ENCODE peak calls at places on chromosomes 16 and 17, in four cellular contexts. W, P, H and D are unnamed samples.
A peak's percentile ranks its signal among the peaks of the same experiment; 100 is the strongest.

GRCh38 chr16:85390511-85391174 is 222.5 kb upstream of the GSE1 start:
- DNase-seq in P (peak; percentile 62), W (peak; percentile 78), H (peak; percentile 93), D (no peak)

GRCh38 chr16:84648595-84649510 is 542 bp downstream of the KLHL36 start:
- DNase-seq in P (peak; percentile 68), H (no peak), W (peak; percentile 45), D (peak; percentile 41)

GRCh38 chr17:32805029-32805976 is 71.6 kb downstream of the MYO1D start:
- DNase-seq in W (no peak), P (no peak), H (no peak), D (no peak)

GRCh38 chr16:674968-675883 is at the start of gene RHBDL1:
- DNase-seq in H (peak; percentile 51), W (no peak), P (no peak), D (no peak)

GRCh38 chr17:82053556-82054263 is 2.0 kb downstream of the GPS1 start:
- DNase-seq in H (no peak), W (no peak), P (no peak), D (no peak)

GRCh38 chr16:30142672-30143346 is 19.8 kb upstream of the MAPK3 start:
- DNase-seq in W (no peak), H (no peak), P (no peak), D (no peak)

GRCh38 chr17:60640503-60640902 is 37.1 kb upstream of the BCAS3 start:
- DNase-seq in W (no peak), P (no peak), H (peak; percentile 11), D (no peak)

GRCh38 chr17:14299261-14300093 is 1.4 kb upstream of the HS3ST3B1 start:
- DNase-seq in P (peak; percentile 40), W (peak; percentile 36), H (peak; percentile 63), D (no peak)

GRCh38 chr16:46573834-46574159 is 47.4 kb downstream of the SHCBP1 start:
- DNase-seq in W (no peak), P (no peak), H (no peak), D (no peak)

GRCh38 chr17:7081341-7082062 is 1.5 kb upstream of the CLEC10A start:
- DNase-seq in P (no peak), W (no peak), H (no peak), D (no peak)

GRCh38 chr17:17363638-17364337 is 60.6 kb downstream of the NT5M start:
- DNase-seq in P (no peak), W (peak; percentile 58), H (no peak), D (no peak)

GRCh38 chr17:48478224-48479013 is 48.4 kb upstream of the SKAP1 start:
- DNase-seq in W (no peak), P (no peak), H (no peak), D (no peak)

GRCh38 chr16:68520649-68521086 is 18.4 kb upstream of the ZFP90 start:
- DNase-seq in H (peak; percentile 69), P (peak; percentile 92), W (peak; percentile 90), D (peak; percentile 77)

GRCh38 chr17:47615766-47616424 is 33.8 kb upstream of the KPNB1 start:
- DNase-seq in P (no peak), W (no peak), H (peak; percentile 28), D (no peak)

GRCh38 chr16:69328854-69329316 is 1.5 kb downstream of the PDF start:
- DNase-seq in H (peak; percentile 38), P (no peak), W (no peak), D (no peak)

GRCh38 chr16:56964243-56965148 is 2.7 kb downstream of the CETP start:
- DNase-seq in P (peak; percentile 92), W (peak; percentile 85), H (peak; percentile 77), D (peak; percentile 94)

GRCh38 chr17:2202302-2202995 is 101.1 kb downstream of the SMG6 start:
- DNase-seq in W (no peak), P (peak; percentile 50), H (no peak), D (no peak)

GRCh38 chr16:69890114-69890890 is 60.8 kb upstream of the CLEC18A start:
- DNase-seq in P (peak; percentile 65), H (peak; percentile 58), W (no peak), D (no peak)

GRCh38 chr17:16287563-16288027 is 65.7 kb downstream of the CENPV start:
- DNase-seq in W (no peak), P (peak; percentile 37), H (peak; percentile 91), D (no peak)

GRCh38 chr17:20825539-20825938 is 217.3 kb downstream of the USP22 start:
- DNase-seq in H (no peak), P (no peak), W (no peak), D (no peak)

GRCh38 chr16:29824589-29825144 is 4.4 kb downstream of the MVP start:
- DNase-seq in W (no peak), H (peak; percentile 85), P (no peak), D (no peak)

GRCh38 chr17:28412131-28412530 is 6.1 kb upstream of the SLC46A1 start:
- DNase-seq in H (no peak), P (no peak), W (no peak), D (no peak)

GRCh38 chr16:83310816-83311215 is 497.0 kb upstream of the HSBP1 start:
- DNase-seq in P (no peak), H (no peak), W (no peak), D (no peak)

GRCh38 chr17:58577696-58578095 is 63.3 kb upstream of the MTMR4 start:
- DNase-seq in W (peak; percentile 30), P (peak; percentile 34), H (peak; percentile 26), D (peak; percentile 27)

GRCh38 chr16:75532142-75532765 is 3.7 kb downstream of the CHST5 start:
- DNase-seq in H (no peak), W (no peak), P (no peak), D (no peak)

GRCh38 chr17:70865993-70866804 is 696.9 kb downstream of the KCNJ2 start:
- DNase-seq in H (no peak), P (no peak), W (no peak), D (no peak)

GRCh38 chr17:69773081-69773480 is 301.9 kb upstream of the KCNJ16 start:
- DNase-seq in H (peak; percentile 85), W (no peak), P (no peak), D (no peak)

GRCh38 chr16:58551496-58551895 is 36.2 kb downstream of the SETD6 start:
- DNase-seq in H (no peak), P (no peak), W (no peak), D (no peak)

GRCh38 chr16:58543685-58544084 is 28.4 kb downstream of the SETD6 start:
- DNase-seq in P (no peak), W (no peak), H (no peak), D (no peak)

GRCh38 chr16:58548378-58548777 is 33.1 kb downstream of the SETD6 start:
- DNase-seq in P (no peak), W (no peak), H (no peak), D (no peak)
- H3K27ac ChIP-seq in P (no peak overlapping the region), W (no peak overlapping the region), H (no peak overlapping the region), D (no peak overlapping the region)

DNA sequence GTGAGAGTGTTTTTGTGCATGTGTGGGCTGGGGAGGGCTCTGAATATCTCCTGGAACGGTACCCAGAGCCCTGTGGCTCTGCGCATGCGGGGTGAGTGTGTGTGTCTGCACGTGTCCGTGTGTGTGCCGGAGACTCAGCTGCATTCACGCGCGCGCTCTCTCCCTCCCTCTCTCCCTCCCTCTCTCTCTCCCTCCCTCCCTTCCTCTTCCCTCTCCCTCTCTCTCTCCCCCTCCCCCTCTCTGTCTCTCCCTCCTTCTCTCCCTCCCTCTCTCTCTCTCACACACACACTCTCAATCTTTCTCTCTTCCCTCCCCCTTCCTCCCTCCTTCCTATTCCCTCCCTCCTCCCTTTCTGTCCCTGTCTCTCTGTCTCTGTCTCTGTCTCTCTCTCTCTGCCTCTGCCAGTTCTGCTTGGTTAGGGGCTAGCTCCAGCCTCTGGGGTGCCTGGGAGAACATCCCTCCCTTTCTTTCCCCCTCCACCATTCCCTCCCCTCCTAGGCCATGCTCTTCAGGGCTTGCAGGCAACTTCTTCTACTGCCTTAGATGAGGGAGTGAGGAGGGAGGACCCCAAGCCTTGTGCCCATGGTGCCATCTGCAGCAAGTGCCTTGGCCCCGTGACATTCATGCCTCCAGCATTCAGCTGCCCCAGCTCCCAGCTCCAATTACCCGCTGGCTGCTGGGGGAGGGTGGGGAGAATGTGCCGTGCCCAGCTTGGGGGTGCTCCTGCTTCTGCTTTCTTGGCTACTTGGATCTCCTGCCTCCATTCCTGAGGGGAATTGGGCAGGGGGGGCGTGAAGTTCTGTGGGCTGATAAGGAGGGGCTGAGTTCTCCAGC is 6.4 kb downstream of the THRA start:
- DNase-seq in H (peak; percentile 81), W (peak; percentile 74), P (peak; percentile 93), D (peak; percentile 86)
- H3K4me3 ChIP-seq in H (peak overlapping the region; percentile 15), W (no peak overlapping the region), P (peak overlapping the region; percentile 25), D (peak overlapping the region; percentile 40)

DNA sequence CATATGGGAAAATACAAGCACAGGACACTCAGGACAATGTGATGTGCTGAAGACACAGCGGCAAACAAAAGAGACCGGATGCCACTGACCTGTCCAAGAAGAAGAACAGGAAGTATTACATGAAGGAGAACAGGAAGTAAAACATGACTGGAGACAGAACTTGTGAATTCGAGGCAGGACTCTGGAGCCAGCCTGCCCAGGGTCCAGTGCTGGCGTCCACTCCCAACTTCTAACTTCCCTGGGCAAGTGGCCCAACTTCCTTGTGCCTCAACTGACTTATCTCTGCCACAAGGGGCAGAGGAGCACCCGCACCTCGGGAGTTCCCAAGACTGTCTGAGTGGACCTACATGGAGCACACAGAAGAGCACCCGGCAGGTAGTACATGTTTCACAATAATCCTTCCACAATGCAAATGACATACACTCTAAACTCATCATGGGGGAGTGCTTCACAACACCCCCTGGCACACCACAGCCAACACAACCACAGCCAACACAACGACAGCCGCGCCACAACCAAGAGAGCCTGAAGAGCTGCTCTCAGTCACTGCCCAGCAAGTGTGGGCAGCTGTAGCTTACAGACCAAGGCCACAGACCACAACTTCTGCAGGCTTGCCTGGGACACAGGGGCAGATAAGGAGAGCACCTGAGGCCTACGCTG is 36.6 kb downstream of the ANKRD11 start:
- DNase-seq in P (peak; percentile 51), H (peak; percentile 42), W (no peak), D (no peak)
- TF ChIP-seq CTCF in P (no peak), H (peak; percentile 5), W (no peak), D (no peak)

GRCh38 chr17:53631486-53631885 is 191.2 kb upstream of the KIF2B start:
- DNase-seq in H (no peak), W (no peak), P (no peak), D (no peak)

GRCh38 chr17:53628011-53628410 is 194.7 kb upstream of the KIF2B start:
- DNase-seq in W (no peak), P (no peak), H (peak; percentile 82), D (no peak)

GRCh38 chr17:53629188-53629587 is 193.5 kb upstream of the KIF2B start:
- DNase-seq in P (no peak), H (peak; percentile 81), W (no peak), D (no peak)

GRCh38 chr17:53630638-53631037 is 192.1 kb upstream of the KIF2B start:
- DNase-seq in W (no peak), P (no peak), H (no peak), D (no peak)

GRCh38 chr17:53630115-53630514 is 192.6 kb upstream of the KIF2B start:
- DNase-seq in W (no peak), H (no peak), P (no peak), D (no peak)
- H3K27ac ChIP-seq in W (no peak overlapping the region), H (no peak overlapping the region), P (no peak overlapping the region), D (no peak overlapping the region)

GRCh38 chr17:11996722-11997146 is 541 bp downstream of the ZNF18 start:
- DNase-seq in W (no peak), H (peak; percentile 48), P (peak; percentile 44), D (no peak)
- H3K4me3 ChIP-seq in W (peak overlapping the region; percentile 93), H (peak overlapping the region; percentile 45), P (peak overlapping the region; percentile 87), D (peak overlapping the region; percentile 65)